ENCODE peak calls at places on chromosomes 4 and X, in eight cellular contexts. U is AG04450, G is left lung, N is stromal cell of bone marrow, R is C1 segment of cervical spinal cord, O is H4, F is activated B cell treated with CpG ODN at 0.5 μM for 24 hours, B is ureter. T is an unnamed sample.
A peak's percentile ranks its signal among the peaks of the same experiment; 100 is the strongest.

GRCh38 chr4:141427726-141428296 is 207.1 kb downstream of the ZNF330 start:
- DNase-seq in N (no peak), O (no peak), U (no peak), R (no peak), G (no peak), B (no peak), F (no peak), T (no peak)

GRCh38 chr4:2352729-2353221 is 65.7 kb downstream of the ZFYVE28 start:
- DNase-seq in N (no peak), O (no peak), G (peak; percentile 50), R (no peak), B (no peak), U (no peak), F (peak; percentile 12), T (no peak)

GRCh38 chr4:74944354-74944793 is 11.5 kb downstream of the PARM1 start:
- DNase-seq in F (no peak), O (no peak), N (no peak), R (no peak), B (no peak), U (no peak), G (no peak), T (no peak)

GRCh38 chrX:153158319-153158718 is 20.8 kb upstream of the MAGEA1 start:
- DNase-seq in G (no peak), B (no peak), N (no peak), O (no peak), U (no peak), F (no peak), R (no peak), T (no peak)

GRCh38 chr4:171025776-171026175 is 787.4 kb upstream of the GALNTL6 start:
- DNase-seq in R (no peak), B (no peak), U (no peak), F (no peak), O (no peak), N (no peak), G (no peak), T (no peak)

GRCh38 chr4:140243345-140243753 is 89.4 kb upstream of the MAML3 start:
- DNase-seq in O (no peak), R (no peak), U (no peak), F (no peak), B (peak; percentile 59), G (no peak), N (no peak), T (no peak)

GRCh38 chr4:183355405-183355804 is 33.2 kb upstream of the CLDN24 start:
- DNase-seq in F (no peak), B (no peak), O (peak; percentile 71), N (peak; percentile 61), G (no peak), R (no peak), U (no peak), T (no peak)

GRCh38 chr4:124018383-124019317 is 622.1 kb downstream of the SPRY1 start:
- DNase-seq in O (no peak), R (no peak), G (no peak), B (peak; percentile 46), F (no peak), N (peak; percentile 27), U (no peak), T (no peak)

T was measured in hippocampal formation.